ENCODE peak calls at places on chromosomes 11 and 22, in ten cellular contexts. Z is T-helper 1 cell; M is activated T-cell treated with anti-CD3 and anti-CD28 coated beads, Interleukin-2, amount 50 U/mL, for 72 hours; X is AG09309; V is mammary epithelial cell; B is spleen; L is H54; S is A673; H is naive thymus-derived CD8-positive, alpha-beta T cell; Q is Jurkat, Clone E6-1. R is an unnamed sample.

GRCh38 chr11:12111482-12112149 is 1.2 kb downstream of the MICAL2 start:
- DNase-seq in Z (no peak), M (no peak), X (no peak), V (peak), B (no peak), L (no peak), S (no peak), H (no peak), Q (no peak), R (peak)

GRCh38 chr11:116873391-116873790 is 36.0 kb upstream of the APOA1 start:
- DNase-seq in Z (no peak), M (no peak), X (no peak), V (no peak), B (no peak), L (no peak), S (no peak), H (no peak), Q (no peak), R (no peak)

GRCh38 chr22:42536166-42536565 is 16.6 kb upstream of the RRP7A start:
- DNase-seq in Z (no peak), M (no peak), X (no peak), V (no peak), B (no peak), L (no peak), S (no peak), H (no peak), Q (no peak), R (no peak)

GRCh38 chr22:27380826-27381225 is 420.7 kb downstream of the MN1 start:
- DNase-seq in Z (no peak), M (no peak), X (no peak), V (no peak), B (no peak), L (no peak), S (peak), H (no peak), Q (no peak), R (no peak)

GRCh38 chr11:1193326-1194230 is 29.3 kb upstream of the MUC5B start:
- DNase-seq in Z (no peak), M (no peak), X (no peak), V (no peak), B (peak), L (no peak), S (no peak), H (peak), Q (no peak), R (no peak)

GRCh38 chr11:114216804-114217195 is 79.4 kb upstream of the NNMT start:
- DNase-seq in Z (no peak), M (no peak), X (no peak), V (no peak), B (no peak), L (no peak), S (no peak), H (no peak), Q (peak), R (no peak)

GRCh38 chr22:22878801-22879674 is 8.6 kb upstream of the IGLL5 start:
- DNase-seq in Z (no peak), M (no peak), X (no peak), V (no peak), B (no peak), L (no peak), S (no peak), H (no peak), Q (no peak), R (no peak)

GRCh38 chr22:35191412-35191811 is 65.9 kb upstream of the HMGXB4 start:
- DNase-seq in Z (no peak), M (no peak), X (peak), V (peak), B (no peak), L (peak), S (peak), H (no peak), Q (no peak), R (peak)

R was measured in mesenchymal stem cell.